ENCODE peak calls at places on chromosomes 6 and 20, in four cellular contexts. O is EL, B is BE2C, T is epithelial cell of esophagus. S is an unnamed sample.

GRCh38 chr6:36752187-36752885 is 54.7 kb downstream of the RAB44 start:
- DNase-seq in O (no peak), B (no peak), T (peak; percentile 72), S (no peak)

GRCh38 chr20:32052090-32052791 is at the start of gene HCK:
- DNase-seq in O (no peak), B (no peak), T (no peak), S (peak; percentile 57)

GRCh38 chr20:42986143-42986773 is 203.4 kb downstream of the PTPRT start:
- DNase-seq in O (no peak), B (no peak), T (no peak), S (no peak)

GRCh38 chr6:56482525-56482924 is 160.2 kb downstream of the DST start:
- DNase-seq in O (no peak), B (no peak), T (no peak), S (no peak)

GRCh38 chr20:35008411-35009342 is 53.0 kb downstream of the MYH7B start:
- DNase-seq in O (no peak), B (no peak), T (no peak), S (no peak)

GRCh38 chr6:43302126-43302525 is 4.1 kb downstream of the SLC22A7 start:
- DNase-seq in O (no peak), B (no peak), T (no peak), S (no peak)

GRCh38 chr6:53624491-53624890 is 41.1 kb downstream of the KLHL31 start:
- DNase-seq in O (no peak), B (no peak), T (no peak), S (no peak)

GRCh38 chr6:109252261-109253041 is 129.8 kb downstream of the CD164 start:
- DNase-seq in O (no peak), B (no peak), T (no peak), S (no peak)

GRCh38 chr6:11734861-11735652 is 43.5 kb downstream of the ADTRP start:
- DNase-seq in O (no peak), B (no peak), T (peak; percentile 53), S (no peak)

GRCh38 chr6:170596426-170596825 is 12.0 kb upstream of the PDCD2 start:
- DNase-seq in O (no peak), B (no peak), T (no peak), S (no peak)

GRCh38 chr6:129338683-129339082 is 371.3 kb downstream of the ARHGAP18 start:
- DNase-seq in O (no peak), B (no peak), T (no peak), S (no peak)

GRCh38 chr6:169618526-169619490 is 83.0 kb downstream of the WDR27 start:
- DNase-seq in O (peak; percentile 85), B (no peak), T (peak; percentile 26), S (no peak)

GRCh38 chr6:76706086-76706485 is 633.6 kb upstream of the IMPG1 start:
- DNase-seq in O (no peak), B (no peak), T (peak; percentile 69), S (no peak)